ENCODE peak calls at places on chromosomes 16 and 17, in six cellular contexts. One of them, this sample, is unnamed.

GRCh38 chr17:35254107-35254802 is 11.4 kb downstream of the SLFN5 start:
- DNase-seq in thyroid gland: peak
- DNase-seq in adrenal gland: peak
- DNase-seq in stomach: peak
- DNase-seq in sigmoid colon: peak
- DNase-seq in transverse colon: peak
- DNase-seq in this sample: peak

GRCh38 chr17:68456529-68457167 is 648 bp downstream of the WIPI1 start:
- DNase-seq in thyroid gland: peak
- DNase-seq in adrenal gland: peak
- DNase-seq in stomach: peak
- DNase-seq in sigmoid colon: peak
- DNase-seq in transverse colon: peak
- DNase-seq in this sample: peak

GRCh38 chr16:47375423-47375822 is 85.4 kb downstream of the ITFG1 start:
- DNase-seq in thyroid gland: no peak
- DNase-seq in adrenal gland: no peak
- DNase-seq in stomach: no peak
- DNase-seq in sigmoid colon: no peak
- DNase-seq in transverse colon: no peak
- DNase-seq in this sample: no peak

GRCh38 chr16:53805747-53806146 is 101.8 kb downstream of the FTO start:
- DNase-seq in thyroid gland: no peak
- DNase-seq in adrenal gland: no peak
- DNase-seq in stomach: no peak
- DNase-seq in sigmoid colon: no peak
- DNase-seq in transverse colon: no peak
- DNase-seq in this sample: no peak

GRCh38 chr17:40553694-40554534 is 11.4 kb downstream of the CCR7 start:
- DNase-seq in thyroid gland: peak
- DNase-seq in adrenal gland: peak
- DNase-seq in stomach: peak
- DNase-seq in sigmoid colon: peak
- DNase-seq in transverse colon: no peak
- DNase-seq in this sample: no peak

GRCh38 chr17:1239210-1239609 is 31.0 kb upstream of the BHLHA9 start:
- DNase-seq in thyroid gland: no peak
- DNase-seq in adrenal gland: no peak
- DNase-seq in stomach: no peak
- DNase-seq in sigmoid colon: no peak
- DNase-seq in transverse colon: no peak
- DNase-seq in this sample: no peak

GRCh38 chr16:69112285-69113129 is 7.1 kb downstream of the HAS3 start:
- DNase-seq in thyroid gland: peak
- DNase-seq in adrenal gland: peak
- DNase-seq in stomach: peak
- DNase-seq in sigmoid colon: peak
- DNase-seq in transverse colon: peak
- DNase-seq in this sample: peak

GRCh38 chr16:1053700-1054368 is 18.7 kb upstream of the SSTR5 start:
- DNase-seq in thyroid gland: no peak
- DNase-seq in adrenal gland: no peak
- DNase-seq in stomach: no peak
- DNase-seq in sigmoid colon: no peak
- DNase-seq in transverse colon: no peak
- DNase-seq in this sample: no peak

GRCh38 chr17:6066183-6066948 is 3.8 kb upstream of the WSCD1 start:
- DNase-seq in thyroid gland: no peak
- DNase-seq in adrenal gland: no peak
- DNase-seq in stomach: no peak
- DNase-seq in sigmoid colon: no peak
- DNase-seq in transverse colon: no peak
- DNase-seq in this sample: no peak

GRCh38 chr17:31690118-31690517 is 168.9 kb downstream of the COPRS start:
- DNase-seq in thyroid gland: no peak
- DNase-seq in adrenal gland: no peak
- DNase-seq in stomach: no peak
- DNase-seq in sigmoid colon: no peak
- DNase-seq in transverse colon: no peak
- DNase-seq in this sample: no peak

GRCh38 chr16:12027091-12027490 is 50.6 kb downstream of the SNX29 start:
- DNase-seq in thyroid gland: peak
- DNase-seq in adrenal gland: no peak
- DNase-seq in stomach: no peak
- DNase-seq in sigmoid colon: no peak
- DNase-seq in transverse colon: no peak
- DNase-seq in this sample: no peak

GRCh38 chr17:78042542-78042941 is 84.0 kb downstream of the TNRC6C start:
- DNase-seq in thyroid gland: no peak
- DNase-seq in adrenal gland: no peak
- DNase-seq in stomach: no peak
- DNase-seq in sigmoid colon: no peak
- DNase-seq in transverse colon: no peak
- DNase-seq in this sample: no peak

GRCh38 chr17:78039581-78039980 is 81.1 kb downstream of the TNRC6C start:
- DNase-seq in thyroid gland: no peak
- DNase-seq in adrenal gland: no peak
- DNase-seq in stomach: no peak
- DNase-seq in sigmoid colon: no peak
- DNase-seq in transverse colon: no peak
- DNase-seq in this sample: no peak

GRCh38 chr17:78038748-78039288 is 80.3 kb downstream of the TNRC6C start:
- DNase-seq in thyroid gland: no peak
- DNase-seq in adrenal gland: no peak
- DNase-seq in stomach: no peak
- DNase-seq in sigmoid colon: no peak
- DNase-seq in transverse colon: no peak
- DNase-seq in this sample: no peak

GRCh38 chr17:78041401-78042179 is 83.1 kb downstream of the TNRC6C start:
- DNase-seq in thyroid gland: no peak
- DNase-seq in adrenal gland: no peak
- DNase-seq in stomach: no peak
- DNase-seq in sigmoid colon: no peak
- DNase-seq in transverse colon: no peak
- DNase-seq in this sample: no peak

GRCh38 chr17:78040561-78041400 is 82.3 kb downstream of the TNRC6C start:
- DNase-seq in thyroid gland: peak
- DNase-seq in adrenal gland: peak
- DNase-seq in stomach: peak
- DNase-seq in sigmoid colon: peak
- DNase-seq in transverse colon: peak
- DNase-seq in this sample: peak
- TF ChIP-seq POLR2A in thyroid gland: peak
- TF ChIP-seq POLR2A in adrenal gland: no peak
- TF ChIP-seq POLR2A in stomach: no peak
- TF ChIP-seq POLR2A in sigmoid colon: no peak
- TF ChIP-seq POLR2A in transverse colon: peak
- TF ChIP-seq POLR2A in this sample: peak

GRCh38 chr17:81888105-81888987 is 3.0 kb downstream of the ALYREF start:
- DNase-seq in thyroid gland: no peak
- DNase-seq in adrenal gland: no peak
- DNase-seq in stomach: no peak
- DNase-seq in sigmoid colon: no peak
- DNase-seq in transverse colon: no peak
- DNase-seq in this sample: no peak

GRCh38 chr17:81885454-81885853 is 5.9 kb downstream of the ALYREF start:
- DNase-seq in thyroid gland: no peak
- DNase-seq in adrenal gland: no peak
- DNase-seq in stomach: no peak
- DNase-seq in sigmoid colon: no peak
- DNase-seq in transverse colon: no peak
- DNase-seq in this sample: no peak

GRCh38 chr17:81885869-81886548 is 5.4 kb downstream of the ALYREF start:
- DNase-seq in thyroid gland: peak
- DNase-seq in adrenal gland: peak
- DNase-seq in stomach: no peak
- DNase-seq in sigmoid colon: no peak
- DNase-seq in transverse colon: no peak
- DNase-seq in this sample: peak

GRCh38 chr17:81884968-81885367 is 6.4 kb downstream of the ALYREF start:
- DNase-seq in thyroid gland: no peak
- DNase-seq in adrenal gland: no peak
- DNase-seq in stomach: no peak
- DNase-seq in sigmoid colon: no peak
- DNase-seq in transverse colon: no peak
- DNase-seq in this sample: no peak

GRCh38 chr17:81884520-81884919 is 6.9 kb downstream of the ALYREF start:
- DNase-seq in thyroid gland: no peak
- DNase-seq in adrenal gland: no peak
- DNase-seq in stomach: no peak
- DNase-seq in sigmoid colon: no peak
- DNase-seq in transverse colon: no peak
- DNase-seq in this sample: no peak
- TF ChIP-seq POLR2A in thyroid gland: no peak
- TF ChIP-seq POLR2A in adrenal gland: no peak
- TF ChIP-seq POLR2A in stomach: no peak
- TF ChIP-seq POLR2A in sigmoid colon: no peak
- TF ChIP-seq POLR2A in transverse colon: no peak
- TF ChIP-seq POLR2A in this sample: no peak

GRCh38 chr16:79173910-79174309 is 426.6 kb downstream of the MAF start:
- DNase-seq in thyroid gland: no peak
- DNase-seq in adrenal gland: no peak
- DNase-seq in stomach: no peak
- DNase-seq in sigmoid colon: no peak
- DNase-seq in transverse colon: no peak
- DNase-seq in this sample: no peak
- TF ChIP-seq POLR2A in thyroid gland: no peak
- TF ChIP-seq POLR2A in adrenal gland: no peak
- TF ChIP-seq POLR2A in stomach: no peak
- TF ChIP-seq POLR2A in sigmoid colon: no peak
- TF ChIP-seq POLR2A in transverse colon: no peak
- TF ChIP-seq POLR2A in this sample: no peak

GRCh38 chr17:38871247-38871991 is 1.6 kb downstream of the LASP1 start:
- DNase-seq in thyroid gland: peak
- DNase-seq in adrenal gland: peak
- DNase-seq in stomach: peak
- DNase-seq in sigmoid colon: peak
- DNase-seq in transverse colon: peak
- DNase-seq in this sample: no peak
- TF ChIP-seq POLR2A in thyroid gland: peak
- TF ChIP-seq POLR2A in adrenal gland: no peak
- TF ChIP-seq POLR2A in stomach: no peak
- TF ChIP-seq POLR2A in sigmoid colon: no peak
- TF ChIP-seq POLR2A in transverse colon: peak
- TF ChIP-seq POLR2A in this sample: peak

DNA sequence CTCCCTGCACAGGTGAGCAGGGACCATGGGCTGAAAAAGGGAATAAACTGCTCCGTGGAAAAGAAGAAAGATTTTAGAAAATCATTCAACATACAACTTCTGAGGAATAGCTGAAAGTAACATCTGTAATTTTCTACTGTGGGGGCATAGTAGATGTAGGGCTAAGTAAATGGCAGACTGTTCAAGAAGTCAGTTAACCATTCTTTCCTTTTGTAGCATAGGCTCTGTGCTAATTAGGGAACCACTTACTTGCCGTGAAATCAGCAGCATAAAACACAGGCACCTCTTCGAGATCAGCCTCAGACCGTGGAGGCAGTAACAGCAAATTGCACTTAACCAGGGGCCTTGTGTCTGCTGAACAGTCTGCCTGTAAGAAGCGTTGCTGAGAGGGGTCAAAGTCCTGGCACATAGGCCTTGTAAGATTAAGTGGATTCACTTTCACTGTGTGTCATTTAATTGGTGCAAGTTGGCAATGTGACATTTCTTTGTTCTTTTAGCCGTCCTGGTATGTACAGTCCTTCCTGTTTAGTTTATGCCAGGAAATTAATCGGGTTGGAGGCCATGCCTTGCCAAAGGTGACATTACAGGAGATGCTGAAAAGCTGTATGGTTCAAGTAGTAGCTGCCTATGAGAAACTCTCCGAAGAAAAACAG is 10.4 kb downstream of the COG1 start:
- DNase-seq in thyroid gland: no peak
- DNase-seq in adrenal gland: no peak
- DNase-seq in stomach: peak
- DNase-seq in sigmoid colon: no peak
- DNase-seq in transverse colon: peak
- DNase-seq in this sample: no peak
- TF ChIP-seq POLR2A in thyroid gland: no peak
- TF ChIP-seq POLR2A in adrenal gland: no peak
- TF ChIP-seq POLR2A in stomach: no peak
- TF ChIP-seq POLR2A in sigmoid colon: no peak
- TF ChIP-seq POLR2A in transverse colon: no peak
- TF ChIP-seq POLR2A in this sample: no peak

DNA sequence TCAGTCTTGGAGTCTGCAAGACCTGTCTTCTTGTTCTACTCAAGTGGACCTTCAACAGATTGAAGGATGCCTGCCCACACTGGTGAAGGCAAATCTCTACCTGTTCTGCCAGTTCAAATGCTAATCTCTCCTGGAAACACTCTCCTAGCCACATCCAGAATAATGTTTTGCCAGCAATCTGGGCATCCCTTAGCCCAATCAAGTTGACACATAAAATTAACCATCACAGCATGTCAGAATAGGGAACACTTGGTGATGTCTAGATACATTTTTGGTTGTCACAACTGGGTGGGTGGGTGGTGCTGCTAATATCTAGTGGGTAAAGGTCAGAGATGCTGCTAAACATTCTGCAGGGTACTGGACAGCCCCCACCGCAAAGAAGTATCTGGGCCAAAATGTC is 744.9 kb upstream of the SOX9 start:
- DNase-seq in thyroid gland: no peak
- DNase-seq in adrenal gland: no peak
- DNase-seq in stomach: no peak
- DNase-seq in sigmoid colon: no peak
- DNase-seq in transverse colon: no peak
- DNase-seq in this sample: no peak
- TF ChIP-seq POLR2A in thyroid gland: no peak
- TF ChIP-seq POLR2A in adrenal gland: no peak
- TF ChIP-seq POLR2A in stomach: no peak
- TF ChIP-seq POLR2A in sigmoid colon: no peak
- TF ChIP-seq POLR2A in transverse colon: no peak
- TF ChIP-seq POLR2A in this sample: no peak

This sample was measured in H54.